ENCODE peak calls at places on chromosomes 11 and 22, in nine cellular contexts. One of them, this sample, is unnamed.
A peak's percentile ranks its signal among the peaks of the same experiment; 100 is the strongest.

GRCh38 chr22:19896665-19897355 is 42.1 kb upstream of the GNB1L start:
- DNase-seq in choroid plexus epithelial cell: no peak
- DNase-seq in IMR-90: no peak
- DNase-seq in brain microvascular endothelial cell: no peak
- DNase-seq in hepatocyte: no peak
- DNase-seq in LNCaP clone FGC: no peak
- DNase-seq in RWPE2: peak; percentile 61
- DNase-seq in coronary artery: no peak
- DNase-seq in GM23338: no peak
- DNase-seq in this sample: no peak

GRCh38 chr11:121318848-121319834 is 26.6 kb downstream of the SC5D start:
- DNase-seq in choroid plexus epithelial cell: peak; percentile 77
- DNase-seq in IMR-90: peak; percentile 56
- DNase-seq in brain microvascular endothelial cell: peak; percentile 45
- DNase-seq in hepatocyte: peak; percentile 71
- DNase-seq in LNCaP clone FGC: peak; percentile 40
- DNase-seq in RWPE2: no peak
- DNase-seq in coronary artery: no peak
- DNase-seq in GM23338: peak; percentile 69
- DNase-seq in this sample: peak; percentile 67

GRCh38 chr11:99988105-99988907 is 698.8 kb upstream of the ARHGAP42 start:
- DNase-seq in choroid plexus epithelial cell: peak; percentile 62
- DNase-seq in IMR-90: no peak
- DNase-seq in brain microvascular endothelial cell: peak; percentile 16
- DNase-seq in hepatocyte: no peak
- DNase-seq in LNCaP clone FGC: no peak
- DNase-seq in RWPE2: no peak
- DNase-seq in coronary artery: no peak
- DNase-seq in GM23338: no peak
- DNase-seq in this sample: no peak

GRCh38 chr11:16612801-16613400 is 125.5 kb upstream of the C11orf58 start:
- DNase-seq in choroid plexus epithelial cell: no peak
- DNase-seq in IMR-90: peak; percentile 35
- DNase-seq in brain microvascular endothelial cell: no peak
- DNase-seq in hepatocyte: peak; percentile 43
- DNase-seq in LNCaP clone FGC: no peak
- DNase-seq in RWPE2: no peak
- DNase-seq in coronary artery: no peak
- DNase-seq in GM23338: peak; percentile 38
- DNase-seq in this sample: no peak

GRCh38 chr11:11037162-11037732 is 179.4 kb upstream of the ZBED5 start:
- DNase-seq in choroid plexus epithelial cell: no peak
- DNase-seq in IMR-90: no peak
- DNase-seq in brain microvascular endothelial cell: no peak
- DNase-seq in hepatocyte: no peak
- DNase-seq in LNCaP clone FGC: no peak
- DNase-seq in RWPE2: no peak
- DNase-seq in coronary artery: no peak
- DNase-seq in GM23338: no peak
- DNase-seq in this sample: no peak

GRCh38 chr11:69297926-69298777 is 4.2 kb downstream of the MYEOV start:
- DNase-seq in choroid plexus epithelial cell: peak; percentile 82
- DNase-seq in IMR-90: peak; percentile 82
- DNase-seq in brain microvascular endothelial cell: peak; percentile 62
- DNase-seq in hepatocyte: peak; percentile 77
- DNase-seq in LNCaP clone FGC: no peak
- DNase-seq in RWPE2: no peak
- DNase-seq in coronary artery: no peak
- DNase-seq in GM23338: no peak
- DNase-seq in this sample: peak; percentile 95

GRCh38 chr11:108009497-108010360 is 1.0 kb downstream of the CUL5 start:
- DNase-seq in choroid plexus epithelial cell: peak; percentile 18
- DNase-seq in IMR-90: no peak
- DNase-seq in brain microvascular endothelial cell: peak; percentile 14
- DNase-seq in hepatocyte: peak; percentile 49
- DNase-seq in LNCaP clone FGC: no peak
- DNase-seq in RWPE2: no peak
- DNase-seq in coronary artery: no peak
- DNase-seq in GM23338: peak; percentile 71
- DNase-seq in this sample: no peak

GRCh38 chr11:11409224-11409623 is 56.2 kb upstream of the CSNK2A3 start:
- DNase-seq in choroid plexus epithelial cell: no peak
- DNase-seq in IMR-90: no peak
- DNase-seq in brain microvascular endothelial cell: no peak
- DNase-seq in hepatocyte: no peak
- DNase-seq in LNCaP clone FGC: no peak
- DNase-seq in RWPE2: no peak
- DNase-seq in coronary artery: no peak
- DNase-seq in GM23338: no peak
- DNase-seq in this sample: no peak

DNA sequence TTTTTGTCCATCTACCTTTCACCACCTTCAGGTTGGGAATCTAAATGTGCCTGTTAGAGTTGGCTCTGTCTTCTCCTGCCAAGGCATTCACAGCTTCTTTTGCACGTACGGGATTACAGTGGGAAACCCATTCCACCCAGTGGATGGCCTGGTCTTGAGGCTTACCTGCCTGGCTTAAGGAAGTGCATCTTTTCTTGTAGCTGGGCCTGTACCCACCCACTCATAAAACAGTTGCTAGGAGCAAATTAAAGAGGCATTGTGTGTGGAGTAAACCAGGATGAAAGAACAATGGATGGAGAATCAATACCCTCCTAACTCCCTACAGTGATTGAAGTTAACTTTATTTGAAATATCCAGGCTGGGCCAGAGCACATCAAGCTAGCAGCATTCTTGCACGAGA is 71.6 kb downstream of the TEAD1 start:
- DNase-seq in choroid plexus epithelial cell: no peak
- DNase-seq in IMR-90: no peak
- DNase-seq in brain microvascular endothelial cell: no peak
- DNase-seq in hepatocyte: no peak
- DNase-seq in LNCaP clone FGC: no peak
- DNase-seq in RWPE2: no peak
- DNase-seq in coronary artery: no peak
- DNase-seq in GM23338: no peak
- DNase-seq in this sample: no peak
- H3K4me3 ChIP-seq in choroid plexus epithelial cell: no peak overlapping the region
- H3K4me3 ChIP-seq in IMR-90: no peak overlapping the region
- H3K4me3 ChIP-seq in brain microvascular endothelial cell: no peak overlapping the region
- H3K4me3 ChIP-seq in hepatocyte: no peak overlapping the region
- H3K4me3 ChIP-seq in LNCaP clone FGC: no peak overlapping the region
- H3K4me3 ChIP-seq in RWPE2: no peak overlapping the region
- H3K4me3 ChIP-seq in coronary artery: no peak overlapping the region
- H3K4me3 ChIP-seq in GM23338: no peak overlapping the region
- H3K4me3 ChIP-seq in this sample: no peak overlapping the region

GRCh38 chr11:116348226-116348625 is 424.6 kb downstream of the BUD13 start:
- DNase-seq in choroid plexus epithelial cell: no peak
- DNase-seq in IMR-90: no peak
- DNase-seq in brain microvascular endothelial cell: no peak
- DNase-seq in hepatocyte: no peak
- DNase-seq in LNCaP clone FGC: no peak
- DNase-seq in RWPE2: no peak
- DNase-seq in coronary artery: no peak
- DNase-seq in GM23338: no peak
- DNase-seq in this sample: no peak
- TF ChIP-seq CTCF in choroid plexus epithelial cell: no peak
- TF ChIP-seq CTCF in IMR-90: no peak
- TF ChIP-seq CTCF in brain microvascular endothelial cell: no peak
- TF ChIP-seq CTCF in hepatocyte: no peak
- TF ChIP-seq CTCF in LNCaP clone FGC: no peak
- TF ChIP-seq CTCF in RWPE2: no peak
- TF ChIP-seq CTCF in coronary artery: no peak
- TF ChIP-seq CTCF in GM23338: no peak
- TF ChIP-seq CTCF in this sample: no peak

GRCh38 chr22:44330188-44330726 is 17.5 kb upstream of the SHISAL1 start:
- DNase-seq in choroid plexus epithelial cell: no peak
- DNase-seq in IMR-90: no peak
- DNase-seq in brain microvascular endothelial cell: no peak
- DNase-seq in hepatocyte: no peak
- DNase-seq in LNCaP clone FGC: no peak
- DNase-seq in RWPE2: no peak
- DNase-seq in coronary artery: no peak
- DNase-seq in GM23338: no peak
- DNase-seq in this sample: no peak

GRCh38 chr22:44330727-44331660 is 18.2 kb upstream of the SHISAL1 start:
- DNase-seq in choroid plexus epithelial cell: no peak
- DNase-seq in IMR-90: no peak
- DNase-seq in brain microvascular endothelial cell: no peak
- DNase-seq in hepatocyte: no peak
- DNase-seq in LNCaP clone FGC: no peak
- DNase-seq in RWPE2: no peak
- DNase-seq in coronary artery: no peak
- DNase-seq in GM23338: peak; percentile 69
- DNase-seq in this sample: no peak

GRCh38 chr22:44328762-44329161 is 16.0 kb upstream of the SHISAL1 start:
- DNase-seq in choroid plexus epithelial cell: no peak
- DNase-seq in IMR-90: no peak
- DNase-seq in brain microvascular endothelial cell: no peak
- DNase-seq in hepatocyte: no peak
- DNase-seq in LNCaP clone FGC: no peak
- DNase-seq in RWPE2: no peak
- DNase-seq in coronary artery: no peak
- DNase-seq in GM23338: no peak
- DNase-seq in this sample: no peak

GRCh38 chr22:44328326-44328725 is 15.6 kb upstream of the SHISAL1 start:
- DNase-seq in choroid plexus epithelial cell: no peak
- DNase-seq in IMR-90: no peak
- DNase-seq in brain microvascular endothelial cell: no peak
- DNase-seq in hepatocyte: no peak
- DNase-seq in LNCaP clone FGC: no peak
- DNase-seq in RWPE2: no peak
- DNase-seq in coronary artery: no peak
- DNase-seq in GM23338: no peak
- DNase-seq in this sample: no peak

GRCh38 chr22:44329179-44329796 is 16.5 kb upstream of the SHISAL1 start:
- DNase-seq in choroid plexus epithelial cell: peak; percentile 13
- DNase-seq in IMR-90: peak; percentile 27
- DNase-seq in brain microvascular endothelial cell: no peak
- DNase-seq in hepatocyte: no peak
- DNase-seq in LNCaP clone FGC: no peak
- DNase-seq in RWPE2: no peak
- DNase-seq in coronary artery: no peak
- DNase-seq in GM23338: no peak
- DNase-seq in this sample: no peak
- H3K4me3 ChIP-seq in choroid plexus epithelial cell: no peak overlapping the region
- H3K4me3 ChIP-seq in IMR-90: no peak overlapping the region
- H3K4me3 ChIP-seq in brain microvascular endothelial cell: no peak overlapping the region
- H3K4me3 ChIP-seq in hepatocyte: no peak overlapping the region
- H3K4me3 ChIP-seq in LNCaP clone FGC: no peak overlapping the region
- H3K4me3 ChIP-seq in RWPE2: no peak overlapping the region
- H3K4me3 ChIP-seq in coronary artery: no peak overlapping the region
- H3K4me3 ChIP-seq in GM23338: no peak overlapping the region
- H3K4me3 ChIP-seq in this sample: no peak overlapping the region

GRCh38 chr22:27918351-27919221 is 470 bp downstream of the PITPNB start:
- DNase-seq in choroid plexus epithelial cell: peak; percentile 53
- DNase-seq in IMR-90: peak; percentile 45
- DNase-seq in brain microvascular endothelial cell: peak; percentile 17
- DNase-seq in hepatocyte: peak; percentile 77
- DNase-seq in LNCaP clone FGC: no peak
- DNase-seq in RWPE2: peak; percentile 54
- DNase-seq in coronary artery: peak; percentile 83
- DNase-seq in GM23338: peak; percentile 77
- DNase-seq in this sample: peak; percentile 50

GRCh38 chr22:27919943-27920755 is 1.1 kb upstream of the PITPNB start:
- DNase-seq in choroid plexus epithelial cell: peak; percentile 73
- DNase-seq in IMR-90: peak; percentile 72
- DNase-seq in brain microvascular endothelial cell: peak; percentile 46
- DNase-seq in hepatocyte: peak; percentile 57
- DNase-seq in LNCaP clone FGC: no peak
- DNase-seq in RWPE2: no peak
- DNase-seq in coronary artery: peak; percentile 79
- DNase-seq in GM23338: peak; percentile 78
- DNase-seq in this sample: peak; percentile 81

GRCh38 chr22:27925331-27925730 is 6.3 kb upstream of the PITPNB start:
- DNase-seq in choroid plexus epithelial cell: no peak
- DNase-seq in IMR-90: no peak
- DNase-seq in brain microvascular endothelial cell: no peak
- DNase-seq in hepatocyte: no peak
- DNase-seq in LNCaP clone FGC: no peak
- DNase-seq in RWPE2: no peak
- DNase-seq in coronary artery: no peak
- DNase-seq in GM23338: no peak
- DNase-seq in this sample: no peak

DNA sequence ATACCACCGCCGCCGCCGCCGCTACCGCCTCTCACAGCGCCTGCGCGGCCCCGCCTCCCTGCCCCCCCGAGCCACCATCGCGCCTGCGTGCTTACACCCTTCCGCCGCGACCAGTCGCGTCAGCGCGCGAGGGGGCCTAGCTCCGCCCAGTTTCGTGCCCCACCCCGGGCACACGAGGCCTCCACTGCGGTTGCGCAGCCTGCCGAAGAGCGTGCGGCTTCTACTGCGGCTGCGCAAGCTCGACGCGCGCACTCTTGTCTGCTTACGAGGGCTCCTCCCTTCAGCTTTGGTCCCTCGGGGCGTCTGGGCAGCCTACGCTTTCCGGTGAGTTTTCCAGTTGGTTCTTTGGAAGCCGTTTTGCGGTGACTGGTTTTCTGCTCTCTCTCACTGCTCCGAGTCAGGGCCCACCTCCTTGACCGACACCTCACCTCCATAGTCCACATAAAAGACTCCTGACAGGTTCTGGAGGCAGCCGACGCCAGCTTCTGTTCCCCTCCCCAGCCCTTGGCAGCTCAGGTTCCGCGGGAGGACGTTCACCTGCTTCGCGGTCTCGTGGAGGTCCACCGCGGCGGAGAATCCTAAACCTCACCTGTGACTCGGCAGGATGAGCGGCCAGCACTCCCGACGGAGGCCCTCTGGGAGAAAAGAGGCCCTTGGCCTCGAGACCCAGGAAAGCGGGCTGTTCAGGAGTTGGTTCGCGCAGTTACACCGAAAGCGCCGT is at the start of gene PITPNB:
- DNase-seq in choroid plexus epithelial cell: peak; percentile 99
- DNase-seq in IMR-90: peak; percentile 97
- DNase-seq in brain microvascular endothelial cell: peak; percentile 96
- DNase-seq in hepatocyte: peak; percentile 100
- DNase-seq in LNCaP clone FGC: peak; percentile 77
- DNase-seq in RWPE2: peak; percentile 94
- DNase-seq in coronary artery: peak; percentile 98
- DNase-seq in GM23338: peak; percentile 98
- DNase-seq in this sample: peak; percentile 99
- TF ChIP-seq CTCF in choroid plexus epithelial cell: no peak
- TF ChIP-seq CTCF in IMR-90: no peak
- TF ChIP-seq CTCF in brain microvascular endothelial cell: no peak
- TF ChIP-seq CTCF in hepatocyte: no peak
- TF ChIP-seq CTCF in LNCaP clone FGC: no peak
- TF ChIP-seq CTCF in RWPE2: no peak
- TF ChIP-seq CTCF in coronary artery: no peak
- TF ChIP-seq CTCF in GM23338: no peak
- TF ChIP-seq CTCF in this sample: no peak

This sample was measured in cardiac fibroblast.